ENCODE peak calls at places on chromosomes 7 and 10, in seven cellular contexts. X is AG10803, R is osteocyte, C is progenitor cell of endocrine pancreas, Q is NCI-H510A, V is IMR-90, K is posterior cingulate gyrus. O is an unnamed sample.

GRCh38 chr7:155007947-155008346 is 5.0 kb upstream of the PAXIP1 start:
- DNase-seq in K (no peak), C (no peak), X (peak; percentile 3), V (no peak), Q (no peak), R (no peak), O (no peak)

GRCh38 chr10:18271481-18271880 is 131.3 kb downstream of the CACNB2 start:
- DNase-seq in R (no peak), X (no peak), C (no peak), V (no peak), K (no peak), Q (no peak), O (no peak)

GRCh38 chr7:51006483-51007235 is 224.0 kb upstream of the GRB10 start:
- DNase-seq in X (no peak), K (no peak), C (no peak), V (no peak), Q (no peak), R (peak; percentile 53), O (no peak)

GRCh38 chr10:57952741-57953140 is 315.0 kb downstream of the IPMK start:
- DNase-seq in V (peak; percentile 38), C (no peak), R (no peak), Q (no peak), K (no peak), X (peak; percentile 72), O (no peak)

GRCh38 chr10:78688945-78689935 is 379.5 kb upstream of the ZMIZ1 start:
- DNase-seq in R (no peak), V (no peak), X (peak; percentile 54), K (peak; percentile 41), C (no peak), Q (peak; percentile 94), O (no peak)

GRCh38 chr7:107874097-107874496 is 16.9 kb upstream of the DLD start:
- DNase-seq in K (no peak), V (no peak), C (no peak), Q (no peak), X (no peak), R (no peak), O (no peak)

GRCh38 chr7:8176370-8177081 is 85.4 kb downstream of the ICA1 start:
- DNase-seq in C (no peak), X (no peak), Q (peak; percentile 28), R (no peak), V (no peak), K (no peak), O (no peak)

GRCh38 chr10:77179015-77179695 is 458.5 kb downstream of the KCNMA1 start:
- DNase-seq in C (no peak), X (peak; percentile 91), R (no peak), Q (no peak), V (peak; percentile 94), K (no peak), O (no peak)

GRCh38 chr7:85220651-85221050 is 33.8 kb upstream of the SEMA3D start:
- DNase-seq in Q (no peak), C (no peak), X (no peak), R (no peak), V (no peak), K (no peak), O (no peak)

GRCh38 chr7:154953006-154953684 is 49.8 kb downstream of the PAXIP1 start:
- DNase-seq in X (peak; percentile 27), V (peak; percentile 29), K (no peak), Q (no peak), C (peak; percentile 26), R (no peak), O (no peak)